ENCODE peak calls at places on chromosome 9, in four cellular contexts. One of them, this sample, is unnamed.
A peak's percentile ranks its signal among the peaks of the same experiment; 100 is the strongest.

GRCh38 chr9:22469928-22470544 is 23.4 kb downstream of the DMRTA1 start:
- DNase-seq in HepG2: peak; percentile 24
- DNase-seq in K562: no peak
- DNase-seq in HCT116: peak; percentile 26
- DNase-seq in this sample: no peak

GRCh38 chr9:79489241-79490000 is 82.3 kb upstream of the TLE4 start:
- DNase-seq in HepG2: peak; percentile 62
- DNase-seq in K562: no peak
- DNase-seq in HCT116: no peak
- DNase-seq in this sample: no peak

GRCh38 chr9:35396560-35397215 is 93.2 kb upstream of the RUSC2 start:
- DNase-seq in HepG2: no peak
- DNase-seq in K562: no peak
- DNase-seq in HCT116: no peak
- DNase-seq in this sample: no peak

GRCh38 chr9:95327239-95327865 is 9.8 kb upstream of the FANCC start:
- DNase-seq in HepG2: no peak
- DNase-seq in K562: no peak
- DNase-seq in HCT116: no peak
- DNase-seq in this sample: no peak

GRCh38 chr9:128102861-128103588 is 24.5 kb downstream of the PTGES2 start:
- DNase-seq in HepG2: peak; percentile 94
- DNase-seq in K562: no peak
- DNase-seq in HCT116: no peak
- DNase-seq in this sample: no peak

GRCh38 chr9:94668424-94668916 is 29.2 kb upstream of the FBP1 start:
- DNase-seq in HepG2: no peak
- DNase-seq in K562: no peak
- DNase-seq in HCT116: no peak
- DNase-seq in this sample: no peak

GRCh38 chr9:17906204-17906840 is 327.5 kb downstream of the SH3GL2 start:
- DNase-seq in HepG2: no peak
- DNase-seq in K562: no peak
- DNase-seq in HCT116: no peak
- DNase-seq in this sample: no peak

GRCh38 chr9:80025131-80025530 is 453.4 kb downstream of the TLE4 start:
- DNase-seq in HepG2: no peak
- DNase-seq in K562: no peak
- DNase-seq in HCT116: no peak
- DNase-seq in this sample: no peak

GRCh38 chr9:129467004-129467588 is 153.8 kb downstream of the C9orf50 start:
- DNase-seq in HepG2: no peak
- DNase-seq in K562: no peak
- DNase-seq in HCT116: no peak
- DNase-seq in this sample: no peak

GRCh38 chr9:127244609-127245601 is 19.7 kb upstream of the GARNL3 start:
- DNase-seq in HepG2: peak; percentile 41
- DNase-seq in K562: peak; percentile 95
- DNase-seq in HCT116: no peak
- DNase-seq in this sample: no peak

GRCh38 chr9:129885018-129885669 is 49.9 kb downstream of the USP20 start:
- DNase-seq in HepG2: peak; percentile 33
- DNase-seq in K562: peak; percentile 67
- DNase-seq in HCT116: no peak
- DNase-seq in this sample: no peak

GRCh38 chr9:120402741-120403542 is 177.0 kb downstream of the CDK5RAP2 start:
- DNase-seq in HepG2: no peak
- DNase-seq in K562: peak; percentile 47
- DNase-seq in HCT116: peak; percentile 65
- DNase-seq in this sample: peak; percentile 13

GRCh38 chr9:125932012-125932411 is 184.8 kb downstream of the PBX3 start:
- DNase-seq in HepG2: no peak
- DNase-seq in K562: no peak
- DNase-seq in HCT116: peak; percentile 81
- DNase-seq in this sample: peak; percentile 25

GRCh38 chr9:16809912-16810610 is 60.4 kb downstream of the BNC2 start:
- DNase-seq in HepG2: no peak
- DNase-seq in K562: no peak
- DNase-seq in HCT116: no peak
- DNase-seq in this sample: no peak

GRCh38 chr9:34982352-34982751 is 7.2 kb upstream of the DNAJB5 start:
- DNase-seq in HepG2: no peak
- DNase-seq in K562: no peak
- DNase-seq in HCT116: no peak
- DNase-seq in this sample: no peak

GRCh38 chr9:127113540-127113928 is 8.9 kb downstream of the ANGPTL2 start:
- DNase-seq in HepG2: no peak
- DNase-seq in K562: no peak
- DNase-seq in HCT116: no peak
- DNase-seq in this sample: no peak

GRCh38 chr9:107005201-107005600 is 142.2 kb downstream of the ZNF462 start:
- DNase-seq in HepG2: no peak
- DNase-seq in K562: no peak
- DNase-seq in HCT116: no peak
- DNase-seq in this sample: no peak

GRCh38 chr9:14967450-14968321 is 57.5 kb upstream of the FREM1 start:
- DNase-seq in HepG2: peak; percentile 66
- DNase-seq in K562: no peak
- DNase-seq in HCT116: no peak
- DNase-seq in this sample: no peak

GRCh38 chr9:21778300-21778699 is 24.1 kb upstream of the MTAP start:
- DNase-seq in HepG2: no peak
- DNase-seq in K562: no peak
- DNase-seq in HCT116: no peak
- DNase-seq in this sample: no peak

GRCh38 chr9:81984911-81985310 is 3.7 kb upstream of the SPATA31D1 start:
- DNase-seq in HepG2: no peak
- DNase-seq in K562: no peak
- DNase-seq in HCT116: no peak
- DNase-seq in this sample: no peak

GRCh38 chr9:122402403-122403268 is 31.8 kb downstream of the PTGS1 start:
- DNase-seq in HepG2: peak; percentile 27
- DNase-seq in K562: peak; percentile 53
- DNase-seq in HCT116: peak; percentile 96
- DNase-seq in this sample: peak; percentile 55

GRCh38 chr9:24257726-24258125 is 288.0 kb downstream of the IZUMO3 start:
- DNase-seq in HepG2: no peak
- DNase-seq in K562: no peak
- DNase-seq in HCT116: no peak
- DNase-seq in this sample: no peak

GRCh38 chr9:137984005-137984404 is 106.4 kb downstream of the CACNA1B start:
- DNase-seq in HepG2: no peak
- DNase-seq in K562: no peak
- DNase-seq in HCT116: no peak
- DNase-seq in this sample: no peak

GRCh38 chr9:137492464-137493162 is 33.5 kb upstream of the NSMF start:
- DNase-seq in HepG2: no peak
- DNase-seq in K562: peak; percentile 99
- DNase-seq in HCT116: peak; percentile 42
- DNase-seq in this sample: no peak

GRCh38 chr9:127923046-127923445 is 6.2 kb upstream of the ST6GALNAC4 start:
- DNase-seq in HepG2: no peak
- DNase-seq in K562: peak; percentile 80
- DNase-seq in HCT116: no peak
- DNase-seq in this sample: no peak

GRCh38 chr9:33939924-33940874 is 108.5 kb downstream of the UBAP2 start:
- DNase-seq in HepG2: peak; percentile 98
- DNase-seq in K562: no peak
- DNase-seq in HCT116: no peak
- DNase-seq in this sample: no peak

GRCh38 chr9:75152416-75152815 is 64.1 kb downstream of the OSTF1 start:
- DNase-seq in HepG2: no peak
- DNase-seq in K562: no peak
- DNase-seq in HCT116: no peak
- DNase-seq in this sample: no peak

GRCh38 chr9:19934301-19934868 is 145.5 kb upstream of the SLC24A2 start:
- DNase-seq in HepG2: no peak
- DNase-seq in K562: no peak
- DNase-seq in HCT116: no peak
- DNase-seq in this sample: no peak

GRCh38 chr9:130871395-130872057 is 25.1 kb downstream of the QRFP start:
- DNase-seq in HepG2: no peak
- DNase-seq in K562: peak; percentile 52
- DNase-seq in HCT116: no peak
- DNase-seq in this sample: no peak

GRCh38 chr9:21030389-21031035 is 928 bp downstream of the HACD4 start:
- DNase-seq in HepG2: no peak
- DNase-seq in K562: no peak
- DNase-seq in HCT116: no peak
- DNase-seq in this sample: no peak

GRCh38 chr9:479316-479715 is 264.7 kb downstream of the DOCK8 start:
- DNase-seq in HepG2: no peak
- DNase-seq in K562: no peak
- DNase-seq in HCT116: no peak
- DNase-seq in this sample: no peak

GRCh38 chr9:35096035-35096849 is at the start of gene PIGO:
- DNase-seq in HepG2: peak; percentile 83
- DNase-seq in K562: peak; percentile 82
- DNase-seq in HCT116: peak; percentile 81
- DNase-seq in this sample: no peak

GRCh38 chr9:22030101-22030598 is 21.0 kb upstream of the CDKN2B start:
- DNase-seq in HepG2: peak; percentile 54
- DNase-seq in K562: no peak
- DNase-seq in HCT116: no peak
- DNase-seq in this sample: no peak

GRCh38 chr9:131722260-131722659 is 17.6 kb downstream of the RAPGEF1 start:
- DNase-seq in HepG2: no peak
- DNase-seq in K562: no peak
- DNase-seq in HCT116: no peak
- DNase-seq in this sample: no peak

GRCh38 chr9:79357620-79358019 is 214.1 kb upstream of the TLE4 start:
- DNase-seq in HepG2: no peak
- DNase-seq in K562: no peak
- DNase-seq in HCT116: no peak
- DNase-seq in this sample: no peak

GRCh38 chr9:84239341-84239740 is 101.2 kb downstream of the SLC28A3 start:
- DNase-seq in HepG2: no peak
- DNase-seq in K562: no peak
- DNase-seq in HCT116: no peak
- DNase-seq in this sample: no peak

GRCh38 chr9:70553718-70554673 is 139.5 kb upstream of the KLF9 start:
- DNase-seq in HepG2: no peak
- DNase-seq in K562: no peak
- DNase-seq in HCT116: no peak
- DNase-seq in this sample: no peak

GRCh38 chr9:79054500-79054899 is 517.3 kb upstream of the TLE4 start:
- DNase-seq in HepG2: no peak
- DNase-seq in K562: no peak
- DNase-seq in HCT116: no peak
- DNase-seq in this sample: no peak

DNA sequence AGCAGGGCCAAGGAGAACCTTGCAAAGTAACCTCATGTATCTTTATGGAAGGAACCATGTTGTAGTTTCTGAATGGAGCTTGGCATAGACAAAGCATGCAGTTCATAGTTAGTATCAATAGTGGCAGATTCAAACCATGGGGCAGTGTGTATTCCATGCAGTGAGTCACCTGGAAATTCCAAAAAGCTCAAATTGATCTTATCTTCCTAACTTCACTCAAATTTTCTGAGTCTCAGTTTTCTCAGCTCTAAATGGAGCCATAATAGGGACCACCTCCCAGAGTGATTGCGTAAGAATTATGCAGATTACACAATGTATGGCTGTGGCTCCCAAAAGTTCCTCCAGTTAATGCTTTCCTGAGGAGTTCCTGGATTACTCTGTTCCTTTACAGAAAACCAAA is 549.9 kb upstream of the KLF4 start:
- DNase-seq in HepG2: no peak
- DNase-seq in K562: no peak
- DNase-seq in HCT116: no peak
- DNase-seq in this sample: no peak
- TF ChIP-seq TCF7L2 in HepG2: no peak
- TF ChIP-seq TCF7L2 in K562: no peak
- TF ChIP-seq TCF7L2 in HCT116: no peak
- TF ChIP-seq TCF7L2 in this sample: no peak

GRCh38 chr9:100554935-100555401 is 22.9 kb upstream of the CAVIN4 start:
- DNase-seq in HepG2: no peak
- DNase-seq in K562: no peak
- DNase-seq in HCT116: no peak
- DNase-seq in this sample: no peak
- H3K36me3 ChIP-seq in HepG2: no peaks in the 10 kb centered on the region
- H3K36me3 ChIP-seq in K562: no peaks in the 10 kb centered on the region
- H3K36me3 ChIP-seq in HCT116: no peaks in the 10 kb centered on the region
- H3K36me3 ChIP-seq in this sample: no peaks in the 10 kb centered on the region

GRCh38 chr9:97468658-97469448 is 32.6 kb upstream of the TMOD1 start:
- DNase-seq in HepG2: peak; percentile 67
- DNase-seq in K562: peak; percentile 65
- DNase-seq in HCT116: peak; percentile 28
- DNase-seq in this sample: peak; percentile 39
- TF ChIP-seq TCF7L2 in HepG2: no peak
- TF ChIP-seq TCF7L2 in K562: no peak
- TF ChIP-seq TCF7L2 in HCT116: no peak
- TF ChIP-seq TCF7L2 in this sample: no peak

DNA sequence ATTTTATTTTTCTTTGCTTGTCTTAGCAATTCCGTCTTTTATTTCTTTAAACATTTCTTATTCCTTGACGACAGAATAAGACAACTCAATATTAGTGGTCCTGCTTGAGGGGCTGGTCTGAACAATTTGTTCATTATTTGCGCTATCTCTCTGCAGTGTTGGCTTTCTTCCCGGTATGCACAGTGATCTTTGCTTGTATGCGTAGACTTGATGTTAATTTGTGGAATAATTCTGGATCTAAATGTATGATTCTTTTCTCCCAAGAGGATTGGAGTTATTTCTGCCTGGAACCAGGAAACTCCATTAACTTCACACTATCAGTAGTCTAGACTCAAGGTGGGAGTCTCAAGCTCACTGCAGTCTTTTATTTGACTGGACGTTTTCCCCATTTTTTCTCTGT is 80.4 kb downstream of the KDM4C start:
- DNase-seq in HepG2: no peak
- DNase-seq in K562: no peak
- DNase-seq in HCT116: no peak
- DNase-seq in this sample: no peak
- H3K36me3 ChIP-seq in HepG2: peaks cover 12% of the 10 kb centered on the region
- H3K36me3 ChIP-seq in K562: no peaks in the 10 kb centered on the region
- H3K36me3 ChIP-seq in HCT116: no peaks in the 10 kb centered on the region
- H3K36me3 ChIP-seq in this sample: no peaks in the 10 kb centered on the region

GRCh38 chr9:110099236-110099741 is 108.7 kb downstream of the C9orf152 start:
- DNase-seq in HepG2: no peak
- DNase-seq in K562: no peak
- DNase-seq in HCT116: no peak
- DNase-seq in this sample: no peak
- TF ChIP-seq TCF7L2 in HepG2: no peak
- TF ChIP-seq TCF7L2 in K562: no peak
- TF ChIP-seq TCF7L2 in HCT116: no peak
- TF ChIP-seq TCF7L2 in this sample: no peak

GRCh38 chr9:133098104-133098754 is 22.8 kb downstream of the RALGDS start:
- DNase-seq in HepG2: no peak
- DNase-seq in K562: no peak
- DNase-seq in HCT116: no peak
- DNase-seq in this sample: no peak
- H3K36me3 ChIP-seq in HepG2: peaks cover 46% of the 10 kb centered on the region
- H3K36me3 ChIP-seq in K562: peaks cover 59% of the 10 kb centered on the region
- H3K36me3 ChIP-seq in HCT116: peaks cover 23% of the 10 kb centered on the region
- H3K36me3 ChIP-seq in this sample: no peaks in the 10 kb centered on the region